ENCODE peak calls at places on chromosomes 13 and 19, in five cellular contexts. A is HepG2, F is HCT116, V is K562, I is H1. G is an unnamed sample.

GRCh38 chr13:40132249-40132648 is 476.8 kb downstream of the COG6 start:
- DNase-seq in A (no peak), I (no peak), F (no peak), V (no peak), G (no peak)

GRCh38 chr19:55276720-55277430 is 3.0 kb downstream of the HSPBP1 start:
- DNase-seq in I (no peak), V (no peak), A (no peak), F (no peak), G (no peak)

GRCh38 chr19:29420065-29420464 is 105.7 kb upstream of the VSTM2B start:
- DNase-seq in F (no peak), I (no peak), V (no peak), A (no peak), G (no peak)

GRCh38 chr13:30832845-30833332 is 73.2 kb upstream of the MEDAG start:
- DNase-seq in F (peak; percentile 95), I (no peak), A (peak; percentile 97), V (peak; percentile 15), G (no peak)

GRCh38 chr13:83168575-83168974 is 713.7 kb downstream of the SLITRK1 start:
- DNase-seq in V (no peak), F (no peak), A (no peak), I (no peak), G (no peak)

GRCh38 chr19:35559281-35559659 is 4.2 kb downstream of the ATP4A start:
- DNase-seq in A (no peak), V (no peak), I (no peak), F (no peak), G (peak; percentile 46)

GRCh38 chr19:32241957-32242710 is 103.3 kb upstream of the ZNF507 start:
- DNase-seq in I (no peak), V (no peak), F (no peak), A (no peak), G (no peak)

GRCh38 chr13:92589955-92590354 is 636.7 kb upstream of the GPC6 start:
- DNase-seq in V (no peak), F (no peak), A (no peak), I (no peak), G (no peak)

GRCh38 chr13:39918837-39919236 is 263.4 kb downstream of the COG6 start:
- DNase-seq in I (no peak), F (no peak), V (no peak), A (no peak), G (no peak)

GRCh38 chr13:80921556-80921955 is 580.6 kb upstream of the SPRY2 start:
- DNase-seq in F (no peak), V (no peak), A (no peak), I (no peak), G (no peak)

GRCh38 chr13:21522130-21522529 is 63.0 kb upstream of the ZDHHC20 start:
- DNase-seq in V (no peak), A (no peak), F (no peak), I (no peak), G (no peak)

GRCh38 chr19:1264801-1265610 is 4.1 kb upstream of the CIRBP start:
- DNase-seq in I (peak; percentile 81), A (peak; percentile 84), F (no peak), V (peak; percentile 50), G (no peak)

GRCh38 chr19:16571689-16572331 is 405 bp downstream of the SLC35E1 start:
- DNase-seq in V (no peak), I (peak; percentile 58), F (no peak), A (no peak), G (no peak)

GRCh38 chr13:47976325-47976724 is 24.7 kb downstream of the SUCLA2 start:
- DNase-seq in A (no peak), V (no peak), F (no peak), I (no peak), G (no peak)

GRCh38 chr13:112588490-112589297 is 741 bp upstream of the TUBGCP3 start:
- DNase-seq in A (no peak), V (no peak), I (no peak), F (no peak), G (no peak)

GRCh38 chr13:35518337-35518736 is 41.8 kb upstream of the MAB21L1 start:
- DNase-seq in I (no peak), V (no peak), A (no peak), F (no peak), G (no peak)

GRCh38 chr19:17553256-17553655 is 2.2 kb upstream of the COLGALT1 start:
- DNase-seq in F (no peak), V (no peak), I (no peak), A (no peak), G (no peak)

GRCh38 chr19:18596752-18597157 is 8.2 kb downstream of the REX1BD start:
- DNase-seq in A (peak; percentile 41), F (peak; percentile 10), V (peak; percentile 94), I (peak; percentile 91), G (no peak)

GRCh38 chr13:94711561-94712286 is 621 bp downstream of the SOX21 start:
- DNase-seq in I (no peak), F (no peak), A (no peak), V (peak; percentile 47), G (no peak)

GRCh38 chr19:35557539-35558399 is 5.7 kb downstream of the ATP4A start:
- DNase-seq in I (peak; percentile 99), V (peak; percentile 94), A (no peak), F (peak; percentile 51), G (no peak)

GRCh38 chr13:114035583-114036501 is 62.0 kb upstream of the C13orf46 start:
- DNase-seq in F (no peak), V (no peak), I (no peak), A (no peak), G (no peak)

GRCh38 chr13:69199664-69200063 is 908.0 kb upstream of the ATXN8OS start:
- DNase-seq in A (no peak), F (no peak), I (no peak), V (no peak), G (no peak)

GRCh38 chr19:53878786-53879144 is 3.2 kb upstream of the PRKCG start:
- DNase-seq in F (no peak), I (no peak), V (no peak), A (no peak), G (no peak)

DNA sequence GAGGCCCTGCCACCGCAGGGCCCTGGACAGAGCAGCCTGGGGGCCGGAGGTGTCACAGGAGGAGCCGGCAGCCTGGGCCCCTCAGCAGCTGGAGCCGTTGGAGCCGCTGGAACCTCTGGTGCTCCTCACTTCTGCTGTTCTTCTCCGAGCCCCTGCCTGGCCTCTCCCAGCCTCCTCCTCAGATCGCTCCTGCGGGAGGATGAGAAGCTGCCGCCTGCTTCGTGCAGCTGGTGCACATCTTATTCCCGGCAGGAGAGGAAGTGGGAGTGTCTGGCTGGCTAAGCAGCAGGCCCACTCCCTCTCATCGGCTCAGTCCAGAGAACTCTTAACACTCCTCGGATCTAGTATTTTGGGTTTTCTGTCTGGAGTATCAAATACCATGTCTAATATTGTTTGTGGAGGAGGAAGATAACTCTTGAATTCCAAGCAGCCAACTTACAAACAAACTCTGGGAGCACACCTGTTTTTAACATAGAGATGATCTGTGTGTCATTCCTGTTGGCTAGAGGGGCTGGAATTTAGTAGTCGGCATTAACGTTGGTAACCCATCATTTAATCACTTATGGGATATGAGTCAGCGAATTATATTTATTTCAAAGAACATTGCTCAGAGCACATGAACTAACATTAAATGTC is 37.1 kb upstream of the RNF113B start:
- DNase-seq in I (no peak), V (no peak), A (no peak), F (no peak), G (no peak)
- TF ChIP-seq SRF in I (no peak), V (no peak), A (no peak), F (no peak), G (no peak)

GRCh38 chr19:7328647-7329046 is 20.1 kb upstream of the ARHGEF18 start:
- DNase-seq in F (no peak), V (no peak), A (no peak), I (no peak), G (no peak)
- TF ChIP-seq SRF in F (no peak), V (no peak), A (no peak), I (no peak), G (no peak)

GRCh38 chr13:109918179-109918651 is 131.8 kb upstream of the IRS2 start:
- DNase-seq in V (no peak), I (no peak), A (no peak), F (no peak), G (no peak)
- TF ChIP-seq SRF in V (no peak), I (no peak), A (no peak), F (no peak), G (no peak)

GRCh38 chr19:43353606-43354304 is at the start of gene CD177:
- DNase-seq in I (no peak), A (no peak), F (no peak), V (no peak), G (no peak)

GRCh38 chr19:43351998-43352746 is 1.3 kb upstream of the CD177 start:
- DNase-seq in I (no peak), V (no peak), F (no peak), A (no peak), G (no peak)

DNA sequence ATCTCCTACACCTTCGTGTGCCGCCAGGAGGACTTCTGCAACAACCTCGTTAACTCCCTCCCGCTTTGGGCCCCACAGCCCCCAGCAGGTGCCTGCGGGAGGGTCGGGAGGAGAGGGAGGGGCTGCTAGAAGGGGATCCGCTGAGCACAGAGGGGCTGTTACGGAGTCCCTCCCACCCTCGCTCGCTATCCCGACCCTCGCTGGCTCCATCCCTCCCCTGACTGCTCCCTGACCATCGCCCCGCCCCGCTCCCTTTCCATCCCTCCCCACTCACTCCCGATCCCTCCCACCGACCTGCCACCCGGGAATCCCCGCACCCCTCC is 780 bp downstream of the CD177 start:
- DNase-seq in I (peak; percentile 83), A (no peak), V (no peak), F (no peak), G (no peak)
- TF ChIP-seq SRF in I (no peak), A (no peak), V (no peak), F (no peak), G (no peak)

GRCh38 chr19:39296906-39297305 is 699 bp downstream of the IFNL1 start:
- DNase-seq in V (no peak), A (no peak), I (no peak), F (no peak), G (no peak)
- TF ChIP-seq SRF in V (no peak), A (no peak), I (no peak), F (no peak), G (no peak)

GRCh38 chr19:51127755-51128154 is 3.0 kb downstream of the SIGLEC9 start:
- DNase-seq in I (no peak), V (peak; percentile 36), F (no peak), A (no peak), G (no peak)
- TF ChIP-seq SRF in I (no peak), V (no peak), F (no peak), A (no peak), G (no peak)

GRCh38 chr19:45008554-45008953 is 7.3 kb downstream of the RELB start:
- DNase-seq in A (no peak), F (no peak), I (no peak), V (no peak), G (no peak)
- TF ChIP-seq SRF in A (no peak), F (no peak), I (no peak), V (no peak), G (no peak)

DNA sequence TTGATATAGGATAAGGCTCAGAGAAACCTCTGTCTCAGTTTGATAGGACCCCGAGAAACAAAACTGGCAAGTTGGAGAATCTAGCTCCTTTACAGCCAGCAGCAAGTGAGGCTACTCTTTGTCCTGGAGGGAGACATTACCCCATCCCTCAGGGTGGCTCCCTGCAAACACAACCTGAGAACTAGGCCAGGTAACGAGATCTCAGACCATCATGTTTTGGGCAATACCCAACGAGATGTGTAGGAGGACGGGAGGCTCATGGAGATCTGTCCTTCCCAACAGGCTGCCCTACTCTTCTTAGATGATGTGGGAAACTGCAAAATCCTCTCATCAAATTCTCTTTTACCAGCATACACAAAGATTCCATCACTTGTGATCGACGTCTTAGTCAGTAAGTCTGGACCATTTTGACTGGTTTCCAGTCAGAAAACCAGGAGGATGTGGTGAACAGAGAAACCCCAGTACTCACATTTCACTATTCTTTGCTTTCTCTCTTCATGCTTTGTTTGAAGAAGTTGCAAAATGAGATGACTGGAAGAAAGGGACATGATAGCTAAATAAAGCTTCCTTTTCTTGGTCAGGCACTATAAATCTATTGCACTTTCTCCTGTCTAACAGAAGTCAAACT is 6.0 kb upstream of the CTU1 start:
- DNase-seq in F (no peak), A (no peak), V (no peak), I (no peak), G (no peak)
- TF ChIP-seq SRF in F (no peak), A (no peak), V (no peak), I (no peak), G (no peak)

G was measured in GM12878.